ENCODE peak calls at places on chromosomes 13 and 19, in seven cellular contexts. B is IMR-90, Q is mesendoderm, F is neuronal stem cell, E is H9, W is H1, N is trophoblast cell. D is an unnamed sample.
A peak's percentile ranks its signal among the peaks of the same experiment; 100 is the strongest.

GRCh38 chr19:15911599-15912237 is 13.8 kb upstream of the CYP4F2 start:
- DNase-seq in B (no peak), Q (no peak), F (no peak), E (no peak), W (no peak), N (no peak), D (no peak)

GRCh38 chr13:93603043-93603442 is 376.4 kb downstream of the GPC6 start:
- DNase-seq in B (peak; percentile 82), Q (peak; percentile 84), F (no peak), E (no peak), W (no peak), N (no peak), D (peak; percentile 45)

GRCh38 chr13:75251188-75251587 is 230.8 kb downstream of the TBC1D4 start:
- DNase-seq in B (no peak), Q (no peak), F (no peak), E (no peak), W (no peak), N (no peak), D (no peak)

GRCh38 chr13:84574851-84575250 is 692.6 kb upstream of the SLITRK1 start:
- DNase-seq in B (peak; percentile 16), Q (no peak), F (no peak), E (no peak), W (no peak), N (no peak), D (peak; percentile 3)

GRCh38 chr13:79349011-79349410 is 57.0 kb downstream of the RBM26 start:
- DNase-seq in B (peak; percentile 13), Q (no peak), F (no peak), E (no peak), W (no peak), N (no peak), D (peak; percentile 11)

GRCh38 chr13:19782049-19782726 is 557 bp downstream of the PSPC1 start:
- DNase-seq in B (peak; percentile 45), Q (peak; percentile 51), F (peak; percentile 26), E (no peak), W (peak; percentile 57), N (peak; percentile 54), D (peak; percentile 70)

GRCh38 chr13:42333613-42334328 is 61.8 kb downstream of the AKAP11 start:
- DNase-seq in B (peak; percentile 22), Q (peak; percentile 73), F (peak; percentile 38), E (peak; percentile 41), W (peak; percentile 59), N (peak; percentile 49), D (peak; percentile 70)

GRCh38 chr19:50817941-50818858 is 5.4 kb downstream of the KLK1 start:
- DNase-seq in B (no peak), Q (peak; percentile 82), F (peak; percentile 76), E (peak; percentile 94), W (peak; percentile 99), N (no peak), D (peak; percentile 16)

DNA sequence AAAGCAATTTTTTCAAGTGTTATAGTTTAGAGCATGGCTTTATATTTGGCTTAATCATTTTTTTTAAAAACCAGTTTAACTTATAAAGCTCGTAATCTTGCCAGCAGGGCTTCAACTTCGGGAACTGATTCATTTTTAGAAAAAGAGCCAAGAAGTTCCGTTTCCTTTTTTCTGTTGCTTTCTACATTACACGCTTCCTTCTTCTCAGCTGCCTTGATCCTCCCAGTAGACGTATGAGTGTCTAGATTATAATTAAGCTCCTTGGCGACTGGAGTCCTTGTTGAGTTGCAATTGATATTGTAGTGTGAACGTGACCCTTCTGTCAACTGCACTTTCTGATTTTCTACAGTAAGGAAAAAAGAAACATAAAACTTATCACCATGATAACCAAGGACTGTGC is 497.2 kb downstream of the DIAPH3 start:
- DNase-seq in B (peak; percentile 7), Q (no peak), F (no peak), E (no peak), W (no peak), N (no peak), D (no peak)
- H2BK120ac ChIP-seq in B (no peak overlapping the region), Q (no peak overlapping the region), F (no peak overlapping the region), E (no peak overlapping the region), W (no peak overlapping the region), N (no peak overlapping the region), D (no peak overlapping the region)

GRCh38 chr19:12695997-12696365 is 450 bp downstream of the FBXW9 start:
- DNase-seq in B (no peak), Q (no peak), F (no peak), E (no peak), W (no peak), N (no peak), D (no peak)

GRCh38 chr19:12694641-12695040 is 1.8 kb downstream of the FBXW9 start:
- DNase-seq in B (no peak), Q (no peak), F (no peak), E (no peak), W (no peak), N (no peak), D (no peak)

GRCh38 chr19:12696366-12697335 is at the start of gene FBXW9:
- DNase-seq in B (peak; percentile 95), Q (peak; percentile 98), F (peak; percentile 96), E (peak; percentile 97), W (peak; percentile 99), N (peak; percentile 99), D (peak; percentile 95)

GRCh38 chr19:12695514-12695913 is 917 bp downstream of the FBXW9 start:
- DNase-seq in B (no peak), Q (no peak), F (no peak), E (no peak), W (no peak), N (no peak), D (no peak)

DNA sequence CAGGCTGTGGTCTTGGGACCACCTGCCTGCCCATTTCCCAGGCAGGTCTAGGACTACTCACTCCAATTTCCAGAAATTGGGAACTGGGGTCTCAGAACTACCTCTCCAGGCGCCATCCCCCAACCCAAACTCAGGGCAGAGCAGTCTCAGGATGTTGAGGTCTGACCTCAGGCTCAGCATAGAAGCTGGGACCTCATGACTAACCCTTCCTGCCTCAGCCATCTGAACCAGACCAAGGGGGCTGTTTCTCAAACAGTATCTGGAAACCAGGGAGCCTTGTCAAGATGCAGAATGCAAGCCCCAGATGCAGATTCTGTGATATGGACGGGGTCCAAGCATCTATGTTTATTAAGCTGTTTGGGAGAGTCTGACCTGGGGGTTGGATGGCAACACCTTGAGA is 1.3 kb downstream of the FBXW9 start:
- DNase-seq in B (no peak), Q (no peak), F (no peak), E (no peak), W (no peak), N (no peak), D (no peak)
- H2BK120ac ChIP-seq in B (no peak overlapping the region), Q (no peak overlapping the region), F (no peak overlapping the region), E (no peak overlapping the region), W (no peak overlapping the region), N (no peak overlapping the region), D (no peak overlapping the region)

GRCh38 chr19:6766357-6767080 is 716 bp downstream of the SH2D3A start:
- DNase-seq in B (no peak), Q (peak; percentile 69), F (no peak), E (peak; percentile 35), W (no peak), N (peak; percentile 58), D (no peak)

GRCh38 chr19:6761053-6761676 is 6.1 kb downstream of the SH2D3A start:
- DNase-seq in B (no peak), Q (peak; percentile 62), F (no peak), E (peak; percentile 49), W (no peak), N (no peak), D (no peak)

GRCh38 chr19:6765738-6766356 is 1.4 kb downstream of the SH2D3A start:
- DNase-seq in B (no peak), Q (peak; percentile 97), F (no peak), E (peak; percentile 98), W (peak; percentile 80), N (peak; percentile 98), D (no peak)

GRCh38 chr19:6754653-6755463 is 12.4 kb downstream of the SH2D3A start:
- DNase-seq in B (no peak), Q (no peak), F (no peak), E (no peak), W (no peak), N (no peak), D (no peak)

GRCh38 chr19:6760606-6761005 is 6.6 kb downstream of the SH2D3A start:
- DNase-seq in B (no peak), Q (no peak), F (no peak), E (no peak), W (no peak), N (no peak), D (no peak)
- H2BK120ac ChIP-seq in B (no peak overlapping the region), Q (no peak overlapping the region), F (no peak overlapping the region), E (no peak overlapping the region), W (no peak overlapping the region), N (no peak overlapping the region), D (no peak overlapping the region)

DNA sequence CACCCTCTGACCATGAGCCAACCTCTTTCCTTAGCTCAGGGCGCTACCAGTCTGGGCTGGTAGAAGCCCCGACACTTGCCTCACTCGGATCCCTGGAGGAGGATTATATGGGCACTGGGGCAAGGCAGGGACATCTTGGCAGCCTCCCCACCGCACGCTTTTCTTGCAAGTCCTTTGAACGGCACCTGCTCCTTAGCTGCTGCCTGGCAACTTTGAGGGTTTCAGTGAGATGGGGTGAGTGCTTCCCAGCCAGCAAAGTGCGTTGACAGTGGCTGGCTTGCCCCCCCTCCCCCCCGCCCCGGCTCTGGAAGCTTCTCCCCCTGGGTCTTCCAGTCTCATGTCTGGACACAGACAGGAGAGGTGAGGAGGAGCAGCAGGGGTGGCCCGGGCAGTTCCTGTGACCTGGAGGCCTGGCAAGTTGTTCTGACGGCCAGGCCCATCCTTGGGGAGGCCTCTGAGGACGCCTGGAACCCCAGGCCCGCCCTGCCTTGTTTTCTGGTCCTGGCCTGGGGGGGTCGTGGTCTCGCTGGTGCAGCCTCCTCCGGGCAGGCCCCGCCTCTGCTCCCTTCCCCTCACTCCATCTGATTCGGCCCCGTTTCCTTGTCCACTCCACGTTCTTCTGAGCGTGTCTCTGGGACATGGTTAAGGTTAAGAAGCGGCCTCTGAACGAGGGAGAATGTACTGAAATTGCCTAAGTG is 75.2 kb downstream of the ATP11A start:
- DNase-seq in B (no peak), Q (no peak), F (no peak), E (peak; percentile 26), W (no peak), N (no peak), D (no peak)
- H2BK120ac ChIP-seq in B (no peak overlapping the region), Q (no peak overlapping the region), F (peak overlapping the region; percentile 9), E (no peak overlapping the region), W (no peak overlapping the region), N (no peak overlapping the region), D (no peak overlapping the region)

GRCh38 chr13:47800593-47800992 is 200.5 kb downstream of the SUCLA2 start:
- DNase-seq in B (no peak), Q (no peak), F (no peak), E (no peak), W (no peak), N (no peak), D (no peak)

GRCh38 chr13:47794963-47795362 is 206.1 kb downstream of the SUCLA2 start:
- DNase-seq in B (peak; percentile 2), Q (peak; percentile 51), F (no peak), E (no peak), W (no peak), N (peak; percentile 31), D (peak; percentile 22)

GRCh38 chr13:47798194-47798593 is 202.9 kb downstream of the SUCLA2 start:
- DNase-seq in B (no peak), Q (no peak), F (no peak), E (no peak), W (no peak), N (no peak), D (no peak)

GRCh38 chr13:47798906-47799305 is 202.2 kb downstream of the SUCLA2 start:
- DNase-seq in B (peak; percentile 21), Q (peak; percentile 46), F (no peak), E (no peak), W (no peak), N (no peak), D (peak; percentile 19)

GRCh38 chr13:47796816-47797215 is 204.3 kb downstream of the SUCLA2 start:
- DNase-seq in B (no peak), Q (no peak), F (no peak), E (no peak), W (no peak), N (peak; percentile 39), D (no peak)
- H2BK120ac ChIP-seq in B (no peak overlapping the region), Q (no peak overlapping the region), F (no peak overlapping the region), E (no peak overlapping the region), W (no peak overlapping the region), N (no peak overlapping the region), D (no peak overlapping the region)